ENCODE peak calls at places on chromosomes 12 and 14, in eight cellular contexts. D, N, M, K, B, F, I and W are unnamed samples.

GRCh38 chr12:105057174-105057573 is 27.1 kb downstream of the ALDH1L2 start:
- DNase-seq in N (no peak), M (no peak), I (no peak), F (no peak), B (no peak), D (no peak), K (no peak), W (no peak)

GRCh38 chr12:108975024-108975593 is 45.8 kb downstream of the SVOP start:
- DNase-seq in I (no peak), M (no peak), K (no peak), N (no peak), F (no peak), D (no peak), B (no peak), W (no peak)

GRCh38 chr14:100802179-100802578 is 23.7 kb upstream of the MEG3 start:
- DNase-seq in I (no peak), F (no peak), K (no peak), B (no peak), M (no peak), N (no peak), D (no peak), W (no peak)

GRCh38 chr12:22759769-22760674 is 135.1 kb downstream of the ETNK1 start:
- DNase-seq in B (no peak), M (no peak), F (no peak), D (no peak), N (no peak), I (no peak), K (no peak), W (no peak)

GRCh38 chr14:99757331-99758070 is 35.7 kb upstream of the EML1 start:
- DNase-seq in B (peak; percentile 54), K (no peak), F (peak; percentile 43), I (no peak), N (no peak), M (no peak), D (no peak), W (no peak)

GRCh38 chr12:13941258-13942249 is 39.8 kb downstream of the GRIN2B start:
- DNase-seq in K (peak; percentile 57), N (no peak), F (peak; percentile 5), I (peak; percentile 43), B (peak; percentile 63), D (no peak), M (peak; percentile 43), W (peak; percentile 58)

GRCh38 chr12:53965251-53966069 is 7.5 kb upstream of the HOXC11 start:
- DNase-seq in B (no peak), N (no peak), D (no peak), K (no peak), F (no peak), M (no peak), I (no peak), W (no peak)

GRCh38 chr12:46073321-46073720 is 82.9 kb upstream of the SCAF11 start:
- DNase-seq in M (no peak), K (no peak), B (no peak), D (no peak), F (no peak), N (no peak), I (no peak), W (no peak)

GRCh38 chr12:57488397-57489156 is 709 bp downstream of the MARS1 start:
- DNase-seq in I (no peak), K (no peak), B (no peak), N (no peak), F (no peak), M (no peak), D (no peak), W (no peak)

GRCh38 chr12:90037740-90038139 is 329.1 kb upstream of the ATP2B1 start:
- DNase-seq in M (no peak), I (no peak), N (no peak), D (no peak), B (no peak), K (no peak), F (no peak), W (no peak)

GRCh38 chr14:89673499-89674225 is 256.6 kb upstream of the FOXN3 start:
- DNase-seq in N (no peak), K (no peak), B (no peak), F (no peak), I (no peak), D (no peak), M (no peak), W (no peak)

GRCh38 chr12:83676896-83677295 is 990.2 kb downstream of the TMTC2 start:
- DNase-seq in F (no peak), B (no peak), N (no peak), I (no peak), K (no peak), M (no peak), D (no peak), W (no peak)

GRCh38 chr12:103572312-103572711 is 14.8 kb upstream of the STAB2 start:
- DNase-seq in M (no peak), B (no peak), N (no peak), K (no peak), F (no peak), I (no peak), D (no peak), W (no peak)

GRCh38 chr14:99035712-99036593 is 236.0 kb downstream of the BCL11B start:
- DNase-seq in D (no peak), B (peak; percentile 59), N (no peak), F (peak; percentile 84), M (peak; percentile 43), K (peak; percentile 38), I (no peak), W (peak; percentile 51)

GRCh38 chr14:58292192-58292591 is 6.2 kb upstream of the ARID4A start:
- DNase-seq in N (no peak), F (no peak), D (no peak), K (no peak), I (no peak), B (no peak), M (no peak), W (no peak)

GRCh38 chr12:119225454-119225853 is 46.7 kb downstream of the HSPB8 start:
- DNase-seq in K (no peak), I (no peak), D (no peak), B (no peak), F (no peak), N (no peak), M (no peak), W (no peak)

GRCh38 chr14:77275041-77275854 is 4.2 kb upstream of the NGB start:
- DNase-seq in K (no peak), D (no peak), I (no peak), M (peak; percentile 60), F (no peak), N (no peak), B (peak; percentile 39), W (peak; percentile 24)

GRCh38 chr14:56794557-56795283 is 15.6 kb downstream of the OTX2 start:
- DNase-seq in B (no peak), K (peak; percentile 35), F (no peak), N (no peak), D (no peak), I (no peak), M (no peak), W (no peak)

GRCh38 chr14:91263329-91263728 is 18.8 kb upstream of the GPR68 start:
- DNase-seq in N (no peak), F (no peak), B (no peak), K (no peak), D (no peak), I (no peak), M (no peak), W (no peak)

GRCh38 chr12:66210840-66211239 is 21.8 kb downstream of the IRAK3 start:
- DNase-seq in N (no peak), I (no peak), B (no peak), D (no peak), F (no peak), K (no peak), M (no peak), W (no peak)

GRCh38 chr12:4909734-4910501 is at the start of gene KCNA1:
- DNase-seq in M (no peak), N (no peak), F (no peak), I (no peak), D (no peak), B (peak; percentile 34), K (peak; percentile 37), W (peak; percentile 33)

GRCh38 chr12:32448581-32448980 is 49.2 kb downstream of the FGD4 start:
- DNase-seq in K (no peak), B (no peak), I (no peak), N (no peak), F (no peak), M (no peak), D (peak; percentile 13), W (no peak)

GRCh38 chr14:78863143-78863542 is 693.0 kb downstream of the NRXN3 start:
- DNase-seq in K (peak; percentile 71), I (peak; percentile 60), N (no peak), D (no peak), F (peak; percentile 2), M (peak; percentile 3), B (no peak), W (peak; percentile 68)

GRCh38 chr12:50218386-50218785 is 51.2 kb upstream of the CERS5 start:
- DNase-seq in D (no peak), F (no peak), N (no peak), K (no peak), I (no peak), M (no peak), B (no peak), W (no peak)

GRCh38 chr14:43003845-43004244 is 1397.2 kb downstream of the LRFN5 start:
- DNase-seq in M (no peak), F (no peak), D (no peak), B (no peak), K (no peak), N (no peak), I (no peak), W (no peak)

GRCh38 chr12:52260351-52261210 is 13.9 kb upstream of the KRT86 start:
- DNase-seq in F (peak; percentile 29), I (no peak), K (no peak), B (no peak), N (no peak), D (peak; percentile 76), M (peak; percentile 76), W (no peak)

GRCh38 chr14:29743566-29743965 is 184.1 kb downstream of the PRKD1 start:
- DNase-seq in I (no peak), M (peak; percentile 67), N (no peak), D (no peak), B (peak; percentile 45), K (no peak), F (no peak), W (no peak)

GRCh38 chr14:104387385-104388010 is 192.1 kb upstream of the C14orf180 start:
- DNase-seq in B (no peak), I (no peak), K (no peak), N (peak; percentile 39), D (no peak), F (no peak), M (no peak), W (no peak)

GRCh38 chr12:2402180-2402579 is 349.4 kb downstream of the CACNA1C start:
- DNase-seq in F (no peak), I (no peak), M (no peak), K (no peak), D (no peak), N (no peak), B (no peak), W (no peak)

GRCh38 chr14:101194356-101195308 is 291.1 kb upstream of the RTL1 start:
- DNase-seq in F (no peak), N (peak; percentile 16), D (no peak), K (no peak), B (no peak), M (no peak), I (no peak), W (no peak)

GRCh38 chr12:92729773-92730305 is 27.1 kb downstream of the PLEKHG7 start:
- DNase-seq in N (no peak), I (no peak), F (no peak), B (peak; percentile 21), D (no peak), M (no peak), K (no peak), W (no peak)

GRCh38 chr12:98684199-98684598 is 39.1 kb downstream of the APAF1 start:
- DNase-seq in F (no peak), M (no peak), N (no peak), I (no peak), B (no peak), K (no peak), D (no peak), W (no peak)

GRCh38 chr12:128755565-128755964 is 68.2 kb downstream of the SLC15A4 start:
- DNase-seq in F (no peak), D (no peak), K (no peak), N (no peak), M (no peak), I (no peak), B (no peak), W (no peak)

GRCh38 chr14:77882631-77883030 is 82.7 kb downstream of the ADCK1 start:
- DNase-seq in D (no peak), M (no peak), B (no peak), K (no peak), N (no peak), F (no peak), I (no peak), W (no peak)